ENCODE peak calls at places on chromosome 1, in six cellular contexts. One of them, this sample, is unnamed.

GRCh38 chr1:168737446-168737845 is 8.4 kb upstream of the DPT start:
- DNase-seq in breast epithelium: no peak
- DNase-seq in Calu3: no peak
- DNase-seq in astrocyte of the spinal cord: no peak
- DNase-seq in sigmoid colon: no peak
- DNase-seq in glutamatergic neuron: no peak
- DNase-seq in this sample: no peak

GRCh38 chr1:163730366-163730765 is 408.6 kb downstream of the NUF2 start:
- DNase-seq in breast epithelium: no peak
- DNase-seq in Calu3: no peak
- DNase-seq in astrocyte of the spinal cord: peak
- DNase-seq in sigmoid colon: no peak
- DNase-seq in glutamatergic neuron: no peak
- DNase-seq in this sample: no peak

GRCh38 chr1:76190749-76191424 is 116.3 kb downstream of the ST6GALNAC3 start:
- DNase-seq in breast epithelium: no peak
- DNase-seq in Calu3: no peak
- DNase-seq in astrocyte of the spinal cord: no peak
- DNase-seq in sigmoid colon: no peak
- DNase-seq in glutamatergic neuron: no peak
- DNase-seq in this sample: no peak

GRCh38 chr1:159005161-159005560 is 4.5 kb upstream of the IFI16 start:
- DNase-seq in breast epithelium: no peak
- DNase-seq in Calu3: no peak
- DNase-seq in astrocyte of the spinal cord: no peak
- DNase-seq in sigmoid colon: no peak
- DNase-seq in glutamatergic neuron: no peak
- DNase-seq in this sample: no peak

GRCh38 chr1:206555473-206555935 is 48.2 kb downstream of the RASSF5 start:
- DNase-seq in breast epithelium: peak
- DNase-seq in Calu3: no peak
- DNase-seq in astrocyte of the spinal cord: no peak
- DNase-seq in sigmoid colon: no peak
- DNase-seq in glutamatergic neuron: no peak
- DNase-seq in this sample: no peak

GRCh38 chr1:103123321-103123720 is 15.0 kb upstream of the COL11A1 start:
- DNase-seq in breast epithelium: no peak
- DNase-seq in Calu3: no peak
- DNase-seq in astrocyte of the spinal cord: no peak
- DNase-seq in sigmoid colon: no peak
- DNase-seq in glutamatergic neuron: no peak
- DNase-seq in this sample: no peak

GRCh38 chr1:112818990-112819689 is 104.0 kb upstream of the PPM1J start:
- DNase-seq in breast epithelium: no peak
- DNase-seq in Calu3: no peak
- DNase-seq in astrocyte of the spinal cord: peak
- DNase-seq in sigmoid colon: no peak
- DNase-seq in glutamatergic neuron: no peak
- DNase-seq in this sample: peak

GRCh38 chr1:154170547-154171221 is 15.8 kb upstream of the NUP210L start:
- DNase-seq in breast epithelium: no peak
- DNase-seq in Calu3: no peak
- DNase-seq in astrocyte of the spinal cord: no peak
- DNase-seq in sigmoid colon: no peak
- DNase-seq in glutamatergic neuron: no peak
- DNase-seq in this sample: no peak

GRCh38 chr1:171142081-171142450 is 43.0 kb upstream of the FMO2 start:
- DNase-seq in breast epithelium: peak
- DNase-seq in Calu3: no peak
- DNase-seq in astrocyte of the spinal cord: no peak
- DNase-seq in sigmoid colon: peak
- DNase-seq in glutamatergic neuron: no peak
- DNase-seq in this sample: no peak

GRCh38 chr1:245550702-245551008 is 395.9 kb downstream of the KIF26B start:
- DNase-seq in breast epithelium: no peak
- DNase-seq in Calu3: no peak
- DNase-seq in astrocyte of the spinal cord: no peak
- DNase-seq in sigmoid colon: no peak
- DNase-seq in glutamatergic neuron: no peak
- DNase-seq in this sample: no peak

GRCh38 chr1:203691454-203691853 is 64.8 kb downstream of the ATP2B4 start:
- DNase-seq in breast epithelium: no peak
- DNase-seq in Calu3: no peak
- DNase-seq in astrocyte of the spinal cord: no peak
- DNase-seq in sigmoid colon: no peak
- DNase-seq in glutamatergic neuron: no peak
- DNase-seq in this sample: no peak

GRCh38 chr1:99919221-99919620 is 50.6 kb upstream of the SLC35A3 start:
- DNase-seq in breast epithelium: no peak
- DNase-seq in Calu3: no peak
- DNase-seq in astrocyte of the spinal cord: no peak
- DNase-seq in sigmoid colon: no peak
- DNase-seq in glutamatergic neuron: no peak
- DNase-seq in this sample: no peak
- TF ChIP-seq CTCF in breast epithelium: no peak
- TF ChIP-seq CTCF in Calu3: no peak
- TF ChIP-seq CTCF in astrocyte of the spinal cord: no peak
- TF ChIP-seq CTCF in sigmoid colon: no peak
- TF ChIP-seq CTCF in glutamatergic neuron: no peak
- TF ChIP-seq CTCF in this sample: no peak

DNA sequence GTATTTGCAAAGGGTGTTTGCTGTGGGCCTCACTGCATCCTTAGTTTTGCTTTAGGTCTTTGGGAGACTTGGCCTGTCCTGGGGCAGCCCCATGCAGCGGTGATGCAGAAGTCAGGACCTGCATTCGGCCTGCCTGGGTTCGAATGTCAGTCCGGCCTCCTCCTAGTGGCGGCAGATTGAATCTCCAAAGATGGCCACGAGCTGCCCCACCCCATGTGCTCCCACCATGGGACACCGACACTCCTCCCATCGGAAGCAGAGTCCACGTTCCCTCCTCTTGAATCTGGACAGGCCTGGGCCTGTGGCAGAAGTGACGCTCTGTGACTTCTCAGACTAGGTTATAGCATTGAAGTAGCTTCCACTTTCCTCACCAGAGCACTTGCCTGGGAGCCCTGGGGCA is 16.3 kb upstream of the NPPB start:
- DNase-seq in breast epithelium: no peak
- DNase-seq in Calu3: no peak
- DNase-seq in astrocyte of the spinal cord: no peak
- DNase-seq in sigmoid colon: no peak
- DNase-seq in glutamatergic neuron: no peak
- DNase-seq in this sample: no peak
- TF ChIP-seq CTCF in breast epithelium: no peak
- TF ChIP-seq CTCF in Calu3: no peak
- TF ChIP-seq CTCF in astrocyte of the spinal cord: no peak
- TF ChIP-seq CTCF in sigmoid colon: no peak
- TF ChIP-seq CTCF in glutamatergic neuron: peak
- TF ChIP-seq CTCF in this sample: no peak

DNA sequence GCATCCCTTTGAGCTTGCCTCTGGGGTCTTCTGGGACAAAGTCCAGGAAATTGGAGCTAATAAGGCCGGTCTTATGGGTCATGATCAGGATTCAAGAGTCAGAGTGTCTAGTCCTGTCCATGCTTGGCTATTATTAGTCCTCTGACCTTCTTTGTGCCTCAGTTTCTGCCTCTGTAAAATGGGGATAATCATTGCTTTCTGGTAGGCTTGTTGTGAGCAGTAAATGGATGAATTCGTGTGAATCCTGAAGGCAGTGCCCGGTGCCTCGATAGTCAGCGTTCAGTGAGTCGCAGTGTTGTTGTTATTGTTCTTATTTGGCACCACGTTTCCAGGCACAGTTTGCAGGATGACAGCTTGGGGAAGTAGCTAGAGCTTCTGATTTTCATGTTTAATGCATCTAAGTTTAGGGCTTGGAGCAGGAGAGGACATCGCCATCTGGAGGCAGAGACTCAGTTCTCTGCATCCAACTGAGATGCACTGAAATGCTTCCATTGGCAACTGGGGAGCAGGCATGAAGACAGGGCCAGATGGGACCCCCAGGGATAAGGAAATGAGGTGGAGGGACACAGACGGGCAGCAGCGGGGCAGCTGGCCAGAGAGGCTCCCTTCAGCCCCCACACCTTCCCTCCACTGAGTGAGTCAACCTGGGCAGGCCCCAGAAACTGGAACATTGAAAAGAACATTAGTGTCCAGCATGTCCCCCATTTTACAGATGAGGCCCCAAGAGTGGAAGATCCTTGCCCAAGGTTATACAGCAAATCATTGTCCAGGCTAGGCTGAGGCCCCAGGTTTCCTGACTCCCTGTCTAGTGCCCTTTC is 160.3 kb downstream of the PTPRU start:
- DNase-seq in breast epithelium: no peak
- DNase-seq in Calu3: no peak
- DNase-seq in astrocyte of the spinal cord: no peak
- DNase-seq in sigmoid colon: no peak
- DNase-seq in glutamatergic neuron: no peak
- DNase-seq in this sample: no peak
- TF ChIP-seq CTCF in breast epithelium: no peak
- TF ChIP-seq CTCF in Calu3: no peak
- TF ChIP-seq CTCF in astrocyte of the spinal cord: peak
- TF ChIP-seq CTCF in sigmoid colon: no peak
- TF ChIP-seq CTCF in glutamatergic neuron: no peak
- TF ChIP-seq CTCF in this sample: peak

GRCh38 chr1:38892976-38893375 is 11.6 kb upstream of the GJA9 start:
- DNase-seq in breast epithelium: no peak
- DNase-seq in Calu3: no peak
- DNase-seq in astrocyte of the spinal cord: no peak
- DNase-seq in sigmoid colon: no peak
- DNase-seq in glutamatergic neuron: no peak
- DNase-seq in this sample: no peak

GRCh38 chr1:38896169-38896568 is 14.8 kb upstream of the GJA9 start:
- DNase-seq in breast epithelium: no peak
- DNase-seq in Calu3: no peak
- DNase-seq in astrocyte of the spinal cord: no peak
- DNase-seq in sigmoid colon: no peak
- DNase-seq in glutamatergic neuron: no peak
- DNase-seq in this sample: no peak

GRCh38 chr1:38888423-38889333 is 7.3 kb upstream of the GJA9 start:
- DNase-seq in breast epithelium: no peak
- DNase-seq in Calu3: no peak
- DNase-seq in astrocyte of the spinal cord: no peak
- DNase-seq in sigmoid colon: no peak
- DNase-seq in glutamatergic neuron: no peak
- DNase-seq in this sample: no peak

GRCh38 chr1:38889589-38889988 is 8.2 kb upstream of the GJA9 start:
- DNase-seq in breast epithelium: no peak
- DNase-seq in Calu3: no peak
- DNase-seq in astrocyte of the spinal cord: no peak
- DNase-seq in sigmoid colon: no peak
- DNase-seq in glutamatergic neuron: no peak
- DNase-seq in this sample: no peak

GRCh38 chr1:38891753-38892152 is 10.4 kb upstream of the GJA9 start:
- DNase-seq in breast epithelium: no peak
- DNase-seq in Calu3: no peak
- DNase-seq in astrocyte of the spinal cord: no peak
- DNase-seq in sigmoid colon: no peak
- DNase-seq in glutamatergic neuron: no peak
- DNase-seq in this sample: no peak
- TF ChIP-seq CTCF in breast epithelium: no peak
- TF ChIP-seq CTCF in Calu3: no peak
- TF ChIP-seq CTCF in astrocyte of the spinal cord: peak
- TF ChIP-seq CTCF in sigmoid colon: no peak
- TF ChIP-seq CTCF in glutamatergic neuron: no peak
- TF ChIP-seq CTCF in this sample: no peak

GRCh38 chr1:24157921-24158481 is 15.1 kb upstream of the IL22RA1 start:
- DNase-seq in breast epithelium: no peak
- DNase-seq in Calu3: no peak
- DNase-seq in astrocyte of the spinal cord: no peak
- DNase-seq in sigmoid colon: no peak
- DNase-seq in glutamatergic neuron: no peak
- DNase-seq in this sample: no peak
- TF ChIP-seq CTCF in breast epithelium: no peak
- TF ChIP-seq CTCF in Calu3: peak
- TF ChIP-seq CTCF in astrocyte of the spinal cord: peak
- TF ChIP-seq CTCF in sigmoid colon: no peak
- TF ChIP-seq CTCF in glutamatergic neuron: peak
- TF ChIP-seq CTCF in this sample: peak

GRCh38 chr1:53590581-53591515 is 131.6 kb downstream of the DMRTB1 start:
- DNase-seq in breast epithelium: no peak
- DNase-seq in Calu3: no peak
- DNase-seq in astrocyte of the spinal cord: no peak
- DNase-seq in sigmoid colon: peak
- DNase-seq in glutamatergic neuron: no peak
- DNase-seq in this sample: peak

GRCh38 chr1:53592985-53593757 is 134.0 kb downstream of the DMRTB1 start:
- DNase-seq in breast epithelium: no peak
- DNase-seq in Calu3: no peak
- DNase-seq in astrocyte of the spinal cord: no peak
- DNase-seq in sigmoid colon: no peak
- DNase-seq in glutamatergic neuron: no peak
- DNase-seq in this sample: no peak

GRCh38 chr1:53593758-53594380 is 134.7 kb downstream of the DMRTB1 start:
- DNase-seq in breast epithelium: no peak
- DNase-seq in Calu3: no peak
- DNase-seq in astrocyte of the spinal cord: no peak
- DNase-seq in sigmoid colon: peak
- DNase-seq in glutamatergic neuron: peak
- DNase-seq in this sample: no peak

GRCh38 chr1:53591924-53592323 is 132.7 kb downstream of the DMRTB1 start:
- DNase-seq in breast epithelium: no peak
- DNase-seq in Calu3: no peak
- DNase-seq in astrocyte of the spinal cord: no peak
- DNase-seq in sigmoid colon: peak
- DNase-seq in glutamatergic neuron: no peak
- DNase-seq in this sample: no peak

DNA sequence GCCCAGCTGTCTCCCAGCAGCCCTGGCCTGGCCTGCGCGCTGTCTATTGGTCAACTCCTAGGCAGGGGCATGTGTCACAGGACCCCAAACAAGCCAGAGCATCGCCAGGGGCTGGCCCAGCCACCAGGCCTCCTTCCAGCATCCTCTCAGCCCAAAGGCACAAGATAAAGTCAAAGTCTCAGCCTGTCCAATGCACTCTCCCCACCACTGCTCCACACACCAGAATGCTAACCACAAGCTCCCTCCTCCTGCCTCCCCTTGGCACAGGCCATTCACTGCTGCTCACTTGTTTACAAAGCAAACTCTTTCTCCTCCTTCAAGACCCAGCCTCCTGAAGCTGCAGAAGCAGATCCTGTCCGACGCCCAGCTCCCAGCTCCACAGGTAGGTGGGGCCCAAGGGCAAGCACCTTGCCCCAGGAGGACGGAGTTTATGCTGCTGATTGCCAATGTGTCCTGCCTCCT is 133.4 kb downstream of the DMRTB1 start:
- DNase-seq in breast epithelium: peak
- DNase-seq in Calu3: peak
- DNase-seq in astrocyte of the spinal cord: peak
- DNase-seq in sigmoid colon: peak
- DNase-seq in glutamatergic neuron: no peak
- DNase-seq in this sample: no peak
- TF ChIP-seq CTCF in breast epithelium: no peak
- TF ChIP-seq CTCF in Calu3: peak
- TF ChIP-seq CTCF in astrocyte of the spinal cord: peak
- TF ChIP-seq CTCF in sigmoid colon: no peak
- TF ChIP-seq CTCF in glutamatergic neuron: no peak
- TF ChIP-seq CTCF in this sample: no peak